ENCODE peak calls at places on chromosomes 1 and 21, in ten cellular contexts. P is type B pancreatic cell; E is Caki2; H is H9; U is activated effector memory CD4-positive, alpha-beta T cell treated with Interleukin-2 at 50 U/mL for 16 hours; T is AG10803; O is KG1; K is hypothalamus; J is H4; I is NCI-H2171 treated with DMSO at 0.1 percent for 48 hours. W is an unnamed sample.

GRCh38 chr1:5376538-5377247 is 615.5 kb downstream of the NPHP4 start:
- DNase-seq in P (no peak), E (no peak), H (no peak), U (no peak), T (no peak), O (no peak), K (no peak), J (no peak), I (no peak), W (no peak)

GRCh38 chr1:19484338-19484792 is 974 bp downstream of the CAPZB start:
- DNase-seq in P (no peak), E (no peak), H (peak), U (peak), T (no peak), O (no peak), K (no peak), J (no peak), I (no peak), W (no peak)

GRCh38 chr1:207103892-207104373 is at the start of gene C4BPA:
- DNase-seq in P (no peak), E (peak), H (no peak), U (no peak), T (no peak), O (no peak), K (no peak), J (no peak), I (no peak), W (peak)

GRCh38 chr1:150562384-150563339 is 13.5 kb downstream of the ADAMTSL4 start:
- DNase-seq in P (no peak), E (no peak), H (peak), U (peak), T (no peak), O (peak), K (no peak), J (no peak), I (no peak), W (no peak)

GRCh38 chr21:43982489-43983078 is 29.5 kb upstream of the TRAPPC10 start:
- DNase-seq in P (no peak), E (no peak), H (no peak), U (no peak), T (no peak), O (no peak), K (no peak), J (no peak), I (no peak), W (no peak)

GRCh38 chr1:45510972-45511527 is 10.6 kb downstream of the PRDX1 start:
- DNase-seq in P (no peak), E (no peak), H (no peak), U (no peak), T (no peak), O (no peak), K (no peak), J (no peak), I (no peak), W (no peak)

GRCh38 chr1:39183503-39184353 is 20.8 kb upstream of the MACF1 start:
- DNase-seq in P (no peak), E (peak), H (peak), U (peak), T (peak), O (peak), K (no peak), J (peak), I (no peak), W (peak)

GRCh38 chr1:1111516-1112236 is 4.2 kb downstream of the C1orf159 start:
- DNase-seq in P (no peak), E (no peak), H (no peak), U (no peak), T (no peak), O (no peak), K (no peak), J (no peak), I (no peak), W (no peak)

GRCh38 chr21:44018813-44019567 is 6.9 kb downstream of the TRAPPC10 start:
- DNase-seq in P (no peak), E (no peak), H (no peak), U (no peak), T (no peak), O (no peak), K (no peak), J (no peak), I (no peak), W (no peak)

GRCh38 chr1:31509124-31510072 is 66.9 kb upstream of the TINAGL1 start:
- DNase-seq in P (no peak), E (no peak), H (no peak), U (no peak), T (no peak), O (no peak), K (no peak), J (no peak), I (no peak), W (no peak)

GRCh38 chr1:220528679-220529529 is 968 bp downstream of the MARK1 start:
- DNase-seq in P (peak), E (peak), H (peak), U (no peak), T (no peak), O (no peak), K (peak), J (peak), I (peak), W (no peak)

GRCh38 chr1:113763651-113764050 is 4.4 kb upstream of the PHTF1 start:
- DNase-seq in P (no peak), E (no peak), H (no peak), U (no peak), T (no peak), O (no peak), K (no peak), J (no peak), I (peak), W (no peak)

GRCh38 chr1:20318971-20319370 is 28.3 kb downstream of the VWA5B1 start:
- DNase-seq in P (no peak), E (no peak), H (no peak), U (no peak), T (no peak), O (no peak), K (no peak), J (no peak), I (no peak), W (peak)

GRCh38 chr1:202046227-202046626 is 35.8 kb downstream of the ELF3 start:
- DNase-seq in P (no peak), E (no peak), H (no peak), U (no peak), T (no peak), O (no peak), K (no peak), J (no peak), I (peak), W (no peak)

GRCh38 chr1:67338642-67339041 is 31.0 kb downstream of the IL12RB2 start:
- DNase-seq in P (no peak), E (no peak), H (no peak), U (no peak), T (no peak), O (no peak), K (no peak), J (no peak), I (no peak), W (no peak)

GRCh38 chr1:204574016-204574855 is 58.0 kb downstream of the MDM4 start:
- DNase-seq in P (no peak), E (no peak), H (no peak), U (no peak), T (peak), O (no peak), K (no peak), J (no peak), I (peak), W (peak)

GRCh38 chr1:18090636-18091035 is 17.0 kb upstream of the IGSF21 start:
- DNase-seq in P (no peak), E (no peak), H (peak), U (no peak), T (no peak), O (no peak), K (no peak), J (no peak), I (peak), W (no peak)

GRCh38 chr1:7422561-7422960 is 348.5 kb upstream of the VAMP3 start:
- DNase-seq in P (peak), E (no peak), H (no peak), U (no peak), T (no peak), O (no peak), K (no peak), J (no peak), I (no peak), W (no peak)

GRCh38 chr1:53410100-53410541 is 49.1 kb upstream of the DMRTB1 start:
- DNase-seq in P (peak), E (no peak), H (no peak), U (no peak), T (no peak), O (no peak), K (no peak), J (no peak), I (peak), W (peak)

GRCh38 chr1:115450641-115451040 is 112.6 kb upstream of the NGF start:
- DNase-seq in P (no peak), E (no peak), H (no peak), U (no peak), T (no peak), O (no peak), K (no peak), J (no peak), I (no peak), W (no peak)

GRCh38 chr1:111045033-111045722 is 81.5 kb upstream of the LRIF1 start:
- DNase-seq in P (no peak), E (no peak), H (no peak), U (no peak), T (peak), O (no peak), K (no peak), J (no peak), I (no peak), W (no peak)

GRCh38 chr1:107525146-107525545 is 384.3 kb downstream of the NTNG1 start:
- DNase-seq in P (no peak), E (no peak), H (no peak), U (no peak), T (peak), O (no peak), K (no peak), J (no peak), I (no peak), W (no peak)

GRCh38 chr1:200856716-200857352 is 15.9 kb upstream of the GPR25 start:
- DNase-seq in P (no peak), E (no peak), H (no peak), U (no peak), T (peak), O (no peak), K (no peak), J (no peak), I (no peak), W (peak)

GRCh38 chr1:2088434-2088833 is 38.2 kb downstream of the PRKCZ start:
- DNase-seq in P (no peak), E (no peak), H (no peak), U (no peak), T (peak), O (no peak), K (no peak), J (peak), I (no peak), W (peak)

GRCh38 chr1:3054474-3054873 is 14.5 kb upstream of the PRDM16 start:
- DNase-seq in P (peak), E (no peak), H (peak), U (no peak), T (no peak), O (no peak), K (no peak), J (no peak), I (no peak), W (no peak)

GRCh38 chr1:248775496-248775895 is 19.9 kb upstream of the LYPD8 start:
- DNase-seq in P (no peak), E (no peak), H (no peak), U (no peak), T (no peak), O (no peak), K (no peak), J (no peak), I (no peak), W (no peak)

GRCh38 chr1:209899948-209900347 is 38.1 kb upstream of the SYT14 start:
- DNase-seq in P (no peak), E (no peak), H (peak), U (no peak), T (no peak), O (no peak), K (no peak), J (no peak), I (no peak), W (no peak)

GRCh38 chr1:41917835-41918449 is 780 bp downstream of the HIVEP3 start:
- DNase-seq in P (no peak), E (peak), H (peak), U (peak), T (peak), O (no peak), K (no peak), J (no peak), I (peak), W (peak)

GRCh38 chr1:227940791-227941241 is 6.9 kb downstream of the WNT9A start:
- DNase-seq in P (peak), E (no peak), H (no peak), U (no peak), T (no peak), O (no peak), K (no peak), J (no peak), I (no peak), W (no peak)

GRCh38 chr1:39132505-39133339 is 71.8 kb upstream of the MACF1 start:
- DNase-seq in P (no peak), E (no peak), H (peak), U (no peak), T (peak), O (no peak), K (no peak), J (no peak), I (no peak), W (no peak)

GRCh38 chr1:160800142-160800541 is 4.2 kb downstream of the LY9 start:
- DNase-seq in P (no peak), E (no peak), H (no peak), U (no peak), T (no peak), O (no peak), K (no peak), J (no peak), I (no peak), W (no peak)

GRCh38 chr1:193448682-193449461 is 262.5 kb upstream of the B3GALT2 start:
- DNase-seq in P (no peak), E (no peak), H (no peak), U (no peak), T (no peak), O (no peak), K (no peak), J (no peak), I (no peak), W (peak)

GRCh38 chr1:89211035-89211634 is 12.4 kb upstream of the GBP4 start:
- DNase-seq in P (no peak), E (no peak), H (no peak), U (no peak), T (no peak), O (no peak), K (no peak), J (no peak), I (no peak), W (no peak)

GRCh38 chr1:77143529-77144121 is 75.6 kb downstream of the PIGK start:
- DNase-seq in P (no peak), E (no peak), H (no peak), U (no peak), T (peak), O (peak), K (no peak), J (no peak), I (peak), W (no peak)